ENCODE peak calls at places on chromosomes 5 and 9, in eight cellular contexts. M is PC-3, E is astrocyte, X is pancreas, F is cardiac muscle cell, U is heart left ventricle, H is thyroid gland, I is H9. S is an unnamed sample. For H3K4me1, the result is how much of the 10 kb centered on the place peaks cover.

GRCh38 chr9:121944741-121945191 is 148.3 kb downstream of the TTLL11 start:
- DNase-seq in H (no peak), F (no peak), M (peak), E (peak), X (no peak), I (no peak), U (no peak), S (no peak)

GRCh38 chr9:21969011-21969935 is 24.9 kb downstream of the CDKN2A start:
- DNase-seq in H (no peak), I (peak), X (no peak), F (no peak), E (no peak), M (no peak), U (no peak), S (peak)

GRCh38 chr5:172007795-172008465 is 1.5 kb upstream of the FBXW11 start:
- DNase-seq in F (peak), E (peak), U (no peak), X (no peak), M (peak), I (peak), H (no peak), S (no peak)

GRCh38 chr9:129740174-129740573 is 12.7 kb downstream of the PTGES start:
- DNase-seq in H (no peak), F (no peak), I (no peak), X (no peak), M (no peak), E (no peak), U (no peak), S (no peak)

GRCh38 chr9:26800322-26800721 is 92.3 kb downstream of the CAAP1 start:
- DNase-seq in M (peak), U (no peak), X (no peak), I (no peak), E (no peak), F (no peak), H (no peak), S (no peak)

GRCh38 chr9:124149992-124150391 is 107.8 kb upstream of the NEK6 start:
- DNase-seq in M (peak), U (no peak), H (no peak), I (no peak), E (no peak), F (no peak), X (no peak), S (no peak)

GRCh38 chr9:114733814-114734213 is 51.8 kb upstream of the TEX48 start:
- DNase-seq in F (peak), M (peak), E (peak), H (no peak), U (no peak), I (no peak), X (no peak), S (no peak)

GRCh38 chr9:14306672-14307646 is 7.0 kb downstream of the NFIB start:
- DNase-seq in U (no peak), F (no peak), X (no peak), H (no peak), I (no peak), E (peak), M (no peak), S (no peak)

GRCh38 chr5:27523629-27524028 is 485.2 kb upstream of the CDH9 start:
- DNase-seq in I (no peak), M (no peak), E (no peak), F (no peak), U (peak), H (no peak), X (peak), S (no peak)

GRCh38 chr9:125431741-125432271 is 170.2 kb downstream of the GAPVD1 start:
- DNase-seq in U (no peak), I (peak), H (no peak), F (no peak), E (no peak), M (no peak), X (peak), S (no peak)

GRCh38 chr9:3954228-3954949 is 345.5 kb downstream of the GLIS3 start:
- DNase-seq in I (no peak), X (no peak), H (no peak), F (no peak), E (no peak), M (no peak), U (no peak), S (no peak)

GRCh38 chr5:30131-30530 is 61.8 kb upstream of the PLEKHG4B start:
- DNase-seq in U (no peak), M (no peak), I (no peak), X (no peak), E (no peak), F (no peak), H (no peak), S (no peak)

GRCh38 chr5:179319123-179319522 is 26.1 kb downstream of the ADAMTS2 start:
- DNase-seq in I (no peak), X (peak), U (peak), F (no peak), E (no peak), M (no peak), H (no peak), S (no peak)

GRCh38 chr5:600551-601541 is 11.3 kb upstream of the CEP72 start:
- DNase-seq in F (no peak), H (no peak), I (no peak), X (peak), E (no peak), U (no peak), M (peak), S (peak)

GRCh38 chr9:92133949-92134604 is 18.9 kb upstream of the SPTLC1 start:
- DNase-seq in I (peak), U (peak), M (peak), F (peak), X (peak), E (peak), H (peak), S (peak)

GRCh38 chr5:87127426-87127825 is 140.3 kb upstream of the RASA1 start:
- DNase-seq in H (no peak), M (peak), U (no peak), E (peak), F (peak), X (no peak), I (no peak), S (no peak)

GRCh38 chr5:151497391-151498002 is 50.1 kb downstream of the SLC36A1 start:
- DNase-seq in I (no peak), H (no peak), X (no peak), M (no peak), U (no peak), E (no peak), F (no peak), S (no peak)

GRCh38 chr9:103660830-103661229 is 433.3 kb upstream of the SMC2 start:
- DNase-seq in M (no peak), I (no peak), H (no peak), E (no peak), X (no peak), U (no peak), F (no peak), S (no peak)

GRCh38 chr5:32339878-32340277 is 27.1 kb upstream of the MTMR12 start:
- DNase-seq in X (no peak), M (no peak), E (no peak), F (no peak), H (no peak), I (no peak), U (no peak), S (no peak)

GRCh38 chr5:54883374-54884194 is 101.8 kb downstream of the ESM1 start:
- DNase-seq in U (peak), M (no peak), X (peak), E (peak), F (peak), I (peak), H (peak), S (peak)

GRCh38 chr5:139746691-139747582 is 48.7 kb upstream of the PSD2 start:
- DNase-seq in H (peak), X (no peak), U (no peak), F (no peak), E (peak), M (no peak), I (peak), S (peak)

GRCh38 chr9:14313951-14314423 is at the start of gene NFIB:
- DNase-seq in X (peak), E (no peak), I (peak), M (peak), U (peak), F (peak), H (peak), S (no peak)

GRCh38 chr5:54703091-54703490 is 185.5 kb downstream of the SNX18 start:
- DNase-seq in M (peak), E (peak), F (peak), H (no peak), I (no peak), X (no peak), U (peak), S (no peak)

GRCh38 chr9:120412425-120412951 is 167.5 kb downstream of the CDK5RAP2 start:
- DNase-seq in I (peak), M (no peak), X (no peak), H (no peak), F (peak), U (no peak), E (peak), S (peak)

GRCh38 chr5:143401253-143401845 is 2.1 kb downstream of the NR3C1 start:
- DNase-seq in H (no peak), X (no peak), I (no peak), F (no peak), E (no peak), M (no peak), U (no peak), S (no peak)

GRCh38 chr5:99000878-99001277 is 72.1 kb upstream of the CHD1 start:
- DNase-seq in I (no peak), X (no peak), E (no peak), U (no peak), H (no peak), M (peak), F (peak), S (no peak)

GRCh38 chr5:82031220-82032119 is 59.6 kb downstream of the ATG10 start:
- DNase-seq in E (no peak), F (no peak), M (no peak), U (no peak), I (peak), H (peak), X (no peak), S (peak)

GRCh38 chr5:119801570-119801969 is 172.2 kb downstream of the FAM170A start:
- DNase-seq in H (no peak), I (no peak), M (no peak), X (no peak), U (no peak), E (no peak), F (no peak), S (no peak)

GRCh38 chr5:119792154-119792799 is 162.9 kb downstream of the FAM170A start:
- DNase-seq in U (no peak), E (no peak), H (no peak), M (no peak), F (no peak), X (no peak), I (no peak), S (no peak)

DNA sequence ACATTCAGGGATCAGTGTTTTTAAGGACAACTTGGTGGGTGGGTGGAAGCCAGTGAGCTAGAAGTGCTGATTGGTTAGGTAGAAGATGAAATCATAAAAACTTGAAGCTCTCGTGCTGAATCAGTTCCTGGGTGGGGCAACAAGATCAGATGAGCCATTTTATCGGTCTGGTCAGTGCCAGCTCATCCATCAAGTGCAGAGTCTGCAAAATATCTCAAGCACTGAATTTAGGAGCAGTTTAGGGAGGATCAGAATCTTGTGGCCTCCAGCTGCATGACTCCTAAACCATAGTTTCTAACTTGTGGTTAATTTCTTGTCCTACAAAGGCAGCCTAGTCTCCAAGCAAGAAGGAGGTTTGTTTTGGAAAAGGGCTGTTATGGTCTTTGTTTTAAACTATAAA is 166.4 kb downstream of the FAM170A start:
- DNase-seq in I (no peak), M (peak), U (no peak), X (no peak), H (no peak), E (peak), F (no peak), S (no peak)
- H3K4me1 ChIP-seq in I (under half), M (under half), U (under half), X (under half), H (under half), E (under half), F (under half), S (under half)

GRCh38 chr5:5616247-5616895 is 193.9 kb downstream of the ICE1 start:
- DNase-seq in E (no peak), I (no peak), H (no peak), X (no peak), F (peak), U (no peak), M (no peak), S (no peak)
- TF ChIP-seq CTCF in E (no peak), I (peak), H (no peak), X (no peak), F (no peak), U (no peak), M (peak), S (peak)

DNA sequence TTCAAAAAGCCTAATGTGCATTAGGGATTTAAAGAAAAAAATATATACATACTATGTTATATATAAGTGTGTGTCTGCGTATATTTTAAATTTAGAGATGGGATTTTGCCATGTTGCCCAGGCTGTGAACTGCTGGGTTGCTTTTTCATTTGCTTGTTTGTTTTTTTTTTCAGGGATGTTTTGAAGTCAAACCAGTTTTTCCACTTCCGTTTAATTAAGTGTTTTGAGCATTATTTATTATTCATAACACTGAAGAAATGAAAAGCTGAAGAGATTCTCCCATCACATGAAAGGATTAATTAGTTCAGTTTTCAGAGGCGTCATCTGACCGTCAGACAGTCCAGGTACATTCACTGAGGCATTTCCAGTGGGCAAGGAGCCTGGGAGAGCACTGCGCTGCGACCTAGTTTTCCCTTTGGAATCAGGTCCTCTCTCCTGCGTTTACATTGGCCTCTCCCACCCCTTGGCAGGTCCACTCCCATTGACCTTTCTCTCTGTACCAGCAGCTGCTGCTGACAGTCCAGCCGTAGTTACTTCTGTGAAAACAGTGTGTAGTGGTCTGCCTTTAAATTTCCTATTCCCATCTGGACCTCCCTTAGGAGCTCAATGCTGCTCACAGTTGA is 26.0 kb downstream of the ARRDC3 start:
- DNase-seq in H (peak), U (no peak), E (no peak), I (peak), X (no peak), M (no peak), F (no peak), S (no peak)
- H3K4me1 ChIP-seq in H (under half), U (under half), E (under half), I (under half), X (under half), M (under half), F (under half), S (under half)

GRCh38 chr5:41903892-41904799 is at the start of gene RIMOC1:
- DNase-seq in M (peak), X (peak), F (peak), H (peak), I (peak), E (peak), U (peak), S (peak)
- TF ChIP-seq CTCF in M (no peak), X (no peak), F (no peak), H (no peak), I (no peak), E (no peak), U (no peak), S (no peak)

DNA sequence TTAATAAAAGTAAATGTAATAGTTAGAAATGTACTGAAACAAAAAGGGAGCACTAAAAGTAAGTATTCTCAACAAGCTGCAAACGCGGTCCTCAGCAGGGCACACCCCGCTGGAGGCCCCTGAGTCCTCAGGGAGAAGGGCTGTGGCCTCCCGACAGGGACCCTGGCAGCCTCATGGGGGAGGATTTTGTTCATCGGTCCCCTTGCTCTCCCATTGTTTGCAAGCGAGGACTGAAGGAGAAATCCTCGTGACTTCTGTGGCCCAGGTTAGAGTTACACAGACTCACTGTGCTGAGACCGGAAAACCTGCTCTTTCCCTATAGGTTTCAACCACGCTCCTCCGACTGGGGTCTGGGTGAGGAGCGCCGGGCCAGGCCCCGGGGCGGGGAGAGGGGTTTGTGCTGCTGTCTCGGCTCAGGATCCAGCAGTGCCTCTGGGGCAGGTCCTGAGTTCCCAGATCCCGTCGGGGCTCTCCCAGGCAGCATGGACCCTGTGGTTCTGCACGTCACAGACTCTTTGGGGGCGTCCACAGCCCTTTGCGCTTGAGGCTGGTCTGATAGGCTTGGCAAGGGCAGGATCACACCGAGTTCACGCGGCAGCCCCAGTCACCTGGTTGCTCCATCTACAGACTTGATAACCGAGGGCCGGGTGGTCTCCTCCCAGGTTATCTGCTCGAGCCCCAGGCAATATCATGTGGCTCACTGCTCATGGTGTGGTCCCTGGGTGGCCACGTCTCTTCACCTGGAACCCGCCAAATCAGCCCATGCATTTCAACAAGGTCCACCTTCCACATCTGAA is 38.8 kb downstream of the MRPL36 start:
- DNase-seq in U (peak), F (no peak), E (no peak), X (peak), H (no peak), M (no peak), I (peak), S (peak)
- H3K4me1 ChIP-seq in U (under half), F (under half), E (under half), X (under half), H (under half), M (under half), I (under half), S (under half)

GRCh38 chr9:98644011-98644410 is 64.7 kb downstream of the GABBR2 start:
- DNase-seq in E (no peak), X (no peak), F (no peak), M (no peak), U (no peak), H (no peak), I (no peak), S (no peak)

GRCh38 chr9:98639133-98639532 is 69.6 kb downstream of the GABBR2 start:
- DNase-seq in I (no peak), H (no peak), U (no peak), M (no peak), F (no peak), X (no peak), E (no peak), S (no peak)

GRCh38 chr9:98641675-98642074 is 67.1 kb downstream of the GABBR2 start:
- DNase-seq in M (no peak), X (no peak), F (no peak), H (no peak), U (no peak), E (no peak), I (no peak), S (no peak)

GRCh38 chr9:98640394-98640793 is 68.3 kb downstream of the GABBR2 start:
- DNase-seq in M (no peak), H (no peak), X (no peak), U (no peak), E (no peak), I (no peak), F (no peak), S (no peak)

DNA sequence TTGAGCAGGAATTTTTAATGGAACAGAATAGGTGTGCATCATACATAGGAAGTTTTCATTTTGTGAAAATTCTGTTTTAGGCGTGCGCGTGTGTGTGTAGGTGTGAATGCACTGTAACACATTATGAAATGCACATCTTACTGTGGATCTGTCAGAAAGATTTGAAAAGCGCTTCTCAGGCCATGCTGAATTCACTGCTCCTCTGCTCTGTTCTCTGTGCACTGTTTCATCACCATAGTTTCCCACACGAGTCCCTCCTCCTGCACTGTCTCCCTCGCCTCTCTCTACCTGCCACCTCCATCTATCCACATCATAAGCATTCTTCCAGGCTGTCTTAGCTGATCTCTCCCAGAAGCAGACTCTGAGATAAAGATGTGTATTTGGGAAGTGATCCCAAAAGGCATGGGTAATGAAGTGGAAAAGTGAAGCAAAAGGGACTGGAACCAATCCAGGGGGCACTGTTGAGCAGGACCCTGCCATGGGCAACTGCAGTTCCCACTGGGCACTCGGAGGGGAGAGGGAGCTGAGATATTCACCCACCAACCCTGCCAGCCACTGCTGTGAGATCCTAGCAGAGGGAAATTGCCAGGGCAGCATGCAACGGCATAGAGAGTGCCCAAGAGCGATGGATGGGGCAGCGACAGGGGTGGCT is 65.9 kb downstream of the GABBR2 start:
- DNase-seq in I (peak), M (no peak), E (no peak), X (no peak), F (no peak), H (no peak), U (no peak), S (peak)
- TF ChIP-seq CTCF in I (peak), M (no peak), E (no peak), X (no peak), F (no peak), H (no peak), U (no peak), S (peak)

GRCh38 chr9:112553256-112553826 is 66.7 kb downstream of the KIAA1958 start:
- DNase-seq in E (no peak), H (no peak), M (no peak), I (no peak), U (no peak), X (no peak), F (no peak), S (no peak)
- H3K4me1 ChIP-seq in E (under half), H (under half), M (under half), I (under half), U (under half), X (under half), F (under half), S (under half)

GRCh38 chr5:83385812-83386211 is 85.7 kb upstream of the VCAN start:
- DNase-seq in I (no peak), U (no peak), E (no peak), H (no peak), X (no peak), F (no peak), M (no peak), S (no peak)
- TF ChIP-seq CTCF in I (peak), U (no peak), E (no peak), H (no peak), X (no peak), F (no peak), M (peak), S (peak)